ENCODE peak calls at places on chromosomes 12 and 14, in five cellular contexts. T is foreskin fibroblast, J is activated T-helper 1 cell treated with Interleukin-2 at 50 U/mL for 16 hours, L is OCI-LY7, E is endothelial cell. F is an unnamed sample.

GRCh38 chr12:72747460-72747859 is 475.3 kb downstream of the TRHDE start:
- DNase-seq in T (no peak), J (no peak), E (no peak), L (no peak), F (peak)

GRCh38 chr12:51675062-51675803 is 84.2 kb downstream of the SCN8A start:
- DNase-seq in T (no peak), L (no peak), E (no peak), J (no peak), F (no peak)

GRCh38 chr14:99522457-99522891 is 41.3 kb downstream of the CCNK start:
- DNase-seq in T (peak), J (no peak), L (no peak), E (no peak), F (no peak)

GRCh38 chr14:100610511-100611217 is 23.4 kb upstream of the BEGAIN start:
- DNase-seq in T (peak), L (no peak), E (no peak), J (no peak), F (no peak)

GRCh38 chr12:124756151-124756550 is 107.5 kb downstream of the SCARB1 start:
- DNase-seq in J (no peak), T (no peak), E (no peak), L (no peak), F (no peak)

GRCh38 chr12:6792522-6793201 is 3.3 kb downstream of the CD4 start:
- DNase-seq in J (no peak), L (no peak), E (no peak), T (no peak), F (peak)

GRCh38 chr12:78271546-78271945 is 440.9 kb downstream of the NAV3 start:
- DNase-seq in J (no peak), L (no peak), E (no peak), T (no peak), F (no peak)

GRCh38 chr12:132204064-132204821 is 60.0 kb downstream of the NOC4L start:
- DNase-seq in L (no peak), J (no peak), T (peak), E (no peak), F (no peak)

GRCh38 chr12:21526053-21526452 is at the start of gene SPX:
- DNase-seq in L (peak), J (no peak), T (peak), E (no peak), F (no peak)

GRCh38 chr14:75811862-75812505 is 150.9 kb downstream of the TTLL5 start:
- DNase-seq in J (no peak), T (no peak), L (no peak), E (no peak), F (no peak)

GRCh38 chr12:52860102-52860838 is 11.5 kb upstream of the KRT78 start:
- DNase-seq in L (no peak), E (no peak), T (no peak), J (no peak), F (no peak)

GRCh38 chr12:24661657-24662096 is 287.2 kb downstream of the BCAT1 start:
- DNase-seq in L (no peak), J (no peak), E (no peak), T (peak), F (no peak)

GRCh38 chr14:20343855-20344205 is 395 bp downstream of the PARP2 start:
- DNase-seq in T (no peak), E (no peak), L (no peak), J (no peak), F (no peak)

GRCh38 chr14:95549656-95550585 is 15.1 kb downstream of the GLRX5 start:
- DNase-seq in E (no peak), L (no peak), T (no peak), J (no peak), F (no peak)

GRCh38 chr12:94832780-94833760 is 170.4 kb downstream of the NDUFA12 start:
- DNase-seq in J (no peak), T (no peak), E (no peak), L (no peak), F (peak)

GRCh38 chr14:30296956-30297405 is 262.0 kb upstream of the G2E3 start:
- DNase-seq in T (no peak), L (no peak), E (no peak), J (no peak), F (no peak)

GRCh38 chr12:81811066-81811777 is 52.1 kb upstream of the PPFIA2 start:
- DNase-seq in T (no peak), E (no peak), J (no peak), L (no peak), F (no peak)

GRCh38 chr14:43983721-43984120 is 523.4 kb downstream of the FSCB start:
- DNase-seq in T (no peak), L (no peak), E (no peak), J (no peak), F (no peak)

GRCh38 chr14:75609606-75610476 is 31.4 kb downstream of the FLVCR2 start:
- DNase-seq in E (no peak), L (no peak), T (peak), J (no peak), F (no peak)

GRCh38 chr14:99581371-99581770 is 22.6 kb downstream of the CCDC85C start:
- DNase-seq in J (no peak), L (no peak), E (no peak), T (no peak), F (no peak)

GRCh38 chr14:85934123-85934885 is 404.4 kb downstream of the FLRT2 start:
- DNase-seq in L (peak), T (no peak), E (no peak), J (peak), F (peak)

GRCh38 chr14:55386037-55386798 is 25.4 kb downstream of the ATG14 start:
- DNase-seq in T (no peak), J (no peak), L (no peak), E (no peak), F (no peak)

GRCh38 chr12:123398918-123399617 is 15.1 kb downstream of the KMT5A start:
- DNase-seq in E (no peak), L (no peak), J (no peak), T (no peak), F (no peak)

GRCh38 chr12:89889051-89889450 is 180.4 kb upstream of the ATP2B1 start:
- DNase-seq in L (no peak), T (no peak), J (no peak), E (no peak), F (no peak)

GRCh38 chr14:37257651-37258050 is 59.9 kb downstream of the MIPOL1 start:
- DNase-seq in J (no peak), E (no peak), L (no peak), T (no peak), F (no peak)

F was measured in putamen.